ENCODE peak calls at places on chromosomes 1 and 21, in eight cellular contexts. G is stimulated activated naive CD4-positive, alpha-beta T cell; C is left cardiac atrium; D is stimulated activated CD8-positive, alpha-beta memory T cell treated with anti-CD3 and anti-CD28 coated beads, Interleukin-4, amount 100 ng/mL, for 1 hour; F is fibroblast of villous mesenchyme; L is GF-D8; N is GM04504; P is stimulated activated CD4-positive, alpha-beta T cell treated with anti-CD3 and anti-CD28 coated beads, Interleukin-15, amount 100 ng/mL, for 48 hours. Q is an unnamed sample.

GRCh38 chr1:44807364-44808062 is 362 bp upstream of the DYNLT4 start:
- DNase-seq in F (peak), D (peak), P (peak), C (peak), L (peak), N (peak), G (peak), Q (peak)

GRCh38 chr1:31757204-31757679 is 6.9 kb downstream of the ADGRB2 start:
- DNase-seq in D (no peak), G (no peak), F (no peak), L (no peak), N (no peak), P (no peak), C (no peak), Q (peak)

GRCh38 chr21:36254106-36254941 is 65.7 kb upstream of the MORC3 start:
- DNase-seq in D (no peak), P (no peak), L (peak), C (no peak), F (no peak), G (no peak), N (no peak), Q (no peak)

GRCh38 chr1:43883321-43883720 is 50.3 kb upstream of the ARTN start:
- DNase-seq in F (no peak), L (no peak), C (no peak), D (no peak), N (no peak), P (no peak), G (no peak), Q (peak)

GRCh38 chr1:76868154-76868882 is 1.0 kb downstream of the ST6GALNAC5 start:
- DNase-seq in D (no peak), N (no peak), P (peak), F (peak), C (peak), L (no peak), G (no peak), Q (peak)

GRCh38 chr1:37567023-37567422 is 10.3 kb downstream of the DNALI1 start:
- DNase-seq in L (no peak), F (peak), D (no peak), P (no peak), C (no peak), G (no peak), N (no peak), Q (no peak)

GRCh38 chr1:81186271-81186670 is 614.5 kb upstream of the ADGRL2 start:
- DNase-seq in P (no peak), L (no peak), F (no peak), D (no peak), C (no peak), N (no peak), G (no peak), Q (no peak)

GRCh38 chr1:100458925-100459814 is 78.8 kb upstream of the GPR88 start:
- DNase-seq in N (peak), L (no peak), G (peak), P (peak), F (peak), C (peak), D (peak), Q (peak)

GRCh38 chr21:45365608-45366241 is 39.2 kb upstream of the COL18A1 start:
- DNase-seq in N (no peak), P (no peak), G (no peak), C (no peak), D (no peak), F (peak), L (no peak), Q (no peak)

GRCh38 chr1:33162141-33162540 is 19.7 kb downstream of the TRIM62 start:
- DNase-seq in G (no peak), D (no peak), C (no peak), P (no peak), L (no peak), F (no peak), N (no peak), Q (no peak)

GRCh38 chr1:86380257-86380861 is 15.8 kb downstream of the ODF2L start:
- DNase-seq in P (no peak), G (peak), F (peak), D (no peak), L (peak), N (peak), C (no peak), Q (no peak)

GRCh38 chr21:31931644-31932469 is 59.0 kb downstream of the HUNK start:
- DNase-seq in D (no peak), C (no peak), P (no peak), F (no peak), L (no peak), N (no peak), G (no peak), Q (no peak)

GRCh38 chr1:159800177-159800935 is 1.8 kb upstream of the FCRL6 start:
- DNase-seq in N (no peak), L (no peak), C (no peak), D (peak), F (no peak), G (no peak), P (no peak), Q (no peak)

GRCh38 chr1:42786097-42786496 is 1.3 kb downstream of the TMEM269 start:
- DNase-seq in P (no peak), G (no peak), F (no peak), C (no peak), D (no peak), L (no peak), N (no peak), Q (no peak)

GRCh38 chr1:154837034-154837678 is 32.9 kb downstream of the KCNN3 start:
- DNase-seq in P (no peak), N (no peak), F (peak), C (peak), D (no peak), G (no peak), L (no peak), Q (no peak)

GRCh38 chr1:91687452-91687851 is 186.8 kb downstream of the CDC7 start:
- DNase-seq in F (peak), P (no peak), L (no peak), G (no peak), D (no peak), N (no peak), C (no peak), Q (no peak)

GRCh38 chr1:224175615-224176014 is 7.4 kb upstream of the DEGS1 start:
- DNase-seq in L (no peak), G (no peak), C (peak), P (no peak), D (no peak), F (peak), N (no peak), Q (peak)

GRCh38 chr1:203932559-203932958 is 71.2 kb downstream of the SNRPE start:
- DNase-seq in D (no peak), L (peak), C (no peak), N (no peak), G (no peak), P (no peak), F (no peak), Q (no peak)

GRCh38 chr1:9882296-9882944 is 27.6 kb downstream of the CTNNBIP1 start:
- DNase-seq in L (no peak), F (no peak), N (no peak), G (no peak), C (no peak), D (no peak), P (no peak), Q (no peak)

GRCh38 chr1:40921981-40922677 is 57.4 kb upstream of the CTPS1 start:
- DNase-seq in F (no peak), L (no peak), G (no peak), D (no peak), P (no peak), N (no peak), C (no peak), Q (no peak)

GRCh38 chr1:89918127-89918793 is 76.7 kb upstream of the ZNF326 start:
- DNase-seq in C (no peak), D (no peak), P (no peak), G (no peak), F (peak), N (no peak), L (no peak), Q (no peak)

Q was measured in left colon.